ENCODE peak calls at places on chromosomes 6 and 20, in seven cellular contexts. F is mesothelial cell of epicardium; X is A549; M is fibroblast of the conjunctiva; P is left cardiac atrium; Z is activated gamma-delta T cell treated with Interleukin-2 at 50 U/mL for 16 hours; D is stimulated activated CD4-positive, alpha-beta T cell treated with anti-CD3 and anti-CD28 coated beads, Interleukin-2, amount 100 ng/mL, for 48 hours. C is an unnamed sample.

GRCh38 chr20:313402-313801 is 11.9 kb upstream of the SOX12 start:
- DNase-seq in F (no peak), X (no peak), M (no peak), P (no peak), Z (no peak), D (no peak), C (no peak)

GRCh38 chr6:170128811-170129681 is 161.8 kb downstream of the DLL1 start:
- DNase-seq in F (peak), X (no peak), M (no peak), P (no peak), Z (no peak), D (no peak), C (no peak)

GRCh38 chr6:32086661-32087573 is 22.2 kb downstream of the TNXB start:
- DNase-seq in F (no peak), X (no peak), M (no peak), P (no peak), Z (no peak), D (peak), C (peak)

GRCh38 chr20:31568773-31569162 is 36.3 kb upstream of the ID1 start:
- DNase-seq in F (no peak), X (no peak), M (no peak), P (no peak), Z (no peak), D (no peak), C (no peak)

GRCh38 chr6:156517090-156517489 is 260.1 kb upstream of the ARID1B start:
- DNase-seq in F (no peak), X (no peak), M (no peak), P (no peak), Z (no peak), D (no peak), C (no peak)

GRCh38 chr20:11229772-11230171 is 556.0 kb upstream of the JAG1 start:
- DNase-seq in F (no peak), X (peak), M (peak), P (peak), Z (no peak), D (no peak), C (no peak)

GRCh38 chr20:35663516-35663812 is 1.2 kb downstream of the CPNE1 start:
- DNase-seq in F (no peak), X (no peak), M (no peak), P (no peak), Z (peak), D (no peak), C (no peak)

GRCh38 chr20:35285806-35286076 is 1.2 kb upstream of the EIF6 start:
- DNase-seq in F (no peak), X (no peak), M (no peak), P (no peak), Z (no peak), D (no peak), C (no peak)

GRCh38 chr20:7347409-7347808 is 579.9 kb downstream of the BMP2 start:
- DNase-seq in F (no peak), X (no peak), M (no peak), P (no peak), Z (no peak), D (no peak), C (no peak)

GRCh38 chr6:36626636-36627035 is 32.5 kb downstream of the SRSF3 start:
- DNase-seq in F (no peak), X (no peak), M (no peak), P (no peak), Z (no peak), D (no peak), C (no peak)

GRCh38 chr20:1375515-1375914 is 17.3 kb downstream of the FKBP1A start:
- DNase-seq in F (no peak), X (no peak), M (no peak), P (no peak), Z (no peak), D (no peak), C (no peak)

GRCh38 chr6:166109608-166110007 is 58.0 kb downstream of the TBXT start:
- DNase-seq in F (no peak), X (no peak), M (no peak), P (no peak), Z (no peak), D (no peak), C (no peak)

GRCh38 chr6:34236423-34237315 is at the start of gene HMGA1:
- DNase-seq in F (peak), X (peak), M (peak), P (peak), Z (peak), D (peak), C (peak)

GRCh38 chr20:60116128-60116909 is 158.1 kb downstream of the CDH26 start:
- DNase-seq in F (no peak), X (no peak), M (no peak), P (no peak), Z (no peak), D (no peak), C (no peak)

GRCh38 chr20:54158856-54159418 is 14.8 kb downstream of the CYP24A1 start:
- DNase-seq in F (no peak), X (no peak), M (no peak), P (no peak), Z (no peak), D (no peak), C (no peak)

GRCh38 chr6:90251295-90251992 is 45.2 kb downstream of the BACH2 start:
- DNase-seq in F (no peak), X (no peak), M (no peak), P (no peak), Z (no peak), D (no peak), C (peak)

GRCh38 chr6:53845290-53846073 is 50.7 kb downstream of the LRRC1 start:
- DNase-seq in F (no peak), X (no peak), M (no peak), P (no peak), Z (no peak), D (no peak), C (no peak)

GRCh38 chr6:113650610-113650979 is 206.6 kb upstream of the MARCKS start:
- DNase-seq in F (no peak), X (no peak), M (no peak), P (no peak), Z (no peak), D (no peak), C (no peak)

GRCh38 chr6:142675517-142675916 is 269.5 kb downstream of the HIVEP2 start:
- DNase-seq in F (no peak), X (no peak), M (no peak), P (no peak), Z (no peak), D (no peak), C (no peak)

GRCh38 chr20:49519777-49520359 is 37.4 kb upstream of the KCNB1 start:
- DNase-seq in F (no peak), X (no peak), M (no peak), P (no peak), Z (no peak), D (no peak), C (no peak)

GRCh38 chr6:47277702-47278101 is 32.0 kb downstream of the TNFRSF21 start:
- DNase-seq in F (no peak), X (no peak), M (no peak), P (no peak), Z (no peak), D (no peak), C (no peak)

GRCh38 chr6:156021746-156022396 is 566.2 kb upstream of the NOX3 start:
- DNase-seq in F (no peak), X (no peak), M (no peak), P (no peak), Z (no peak), D (no peak), C (no peak)

GRCh38 chr6:121520337-121521163 is 85.1 kb downstream of the GJA1 start:
- DNase-seq in F (no peak), X (peak), M (no peak), P (no peak), Z (no peak), D (no peak), C (no peak)

GRCh38 chr6:22892452-22892851 is 323.1 kb downstream of the HDGFL1 start:
- DNase-seq in F (no peak), X (peak), M (peak), P (no peak), Z (no peak), D (no peak), C (no peak)

GRCh38 chr6:35230950-35231349 is 17.2 kb downstream of the SCUBE3 start:
- DNase-seq in F (no peak), X (no peak), M (no peak), P (peak), Z (no peak), D (no peak), C (no peak)

GRCh38 chr6:134902907-134903306 is 47.0 kb downstream of the ALDH8A1 start:
- DNase-seq in F (no peak), X (no peak), M (no peak), P (no peak), Z (no peak), D (no peak), C (no peak)

GRCh38 chr6:166556871-166557322 is 29.6 kb downstream of the RAMACL start:
- DNase-seq in F (no peak), X (peak), M (peak), P (peak), Z (no peak), D (no peak), C (no peak)

GRCh38 chr20:47090835-47091234 is 196.2 kb downstream of the EYA2 start:
- DNase-seq in F (no peak), X (no peak), M (no peak), P (no peak), Z (no peak), D (no peak), C (no peak)

GRCh38 chr6:145814035-145814500 is 527 bp downstream of the FBXO30 start:
- DNase-seq in F (peak), X (peak), M (no peak), P (peak), Z (peak), D (peak), C (no peak)

GRCh38 chr6:53197553-53197952 is 48.9 kb upstream of the GCM1 start:
- DNase-seq in F (no peak), X (no peak), M (no peak), P (no peak), Z (no peak), D (no peak), C (no peak)

GRCh38 chr6:109441069-109441816 is 719 bp downstream of the SMPD2 start:
- DNase-seq in F (no peak), X (peak), M (no peak), P (peak), Z (peak), D (no peak), C (no peak)

GRCh38 chr6:159969921-159970320 is 1.0 kb downstream of the IGF2R start:
- DNase-seq in F (no peak), X (peak), M (no peak), P (no peak), Z (no peak), D (no peak), C (no peak)

GRCh38 chr20:51668932-51669331 is 99.3 kb downstream of the ATP9A start:
- DNase-seq in F (no peak), X (no peak), M (no peak), P (no peak), Z (no peak), D (no peak), C (no peak)